ENCODE peak calls at places on chromosome 15, in four cellular contexts. X is choroid plexus epithelial cell, P is foreskin fibroblast, C is lower lobe of right lung. U is an unnamed sample.

GRCh38 chr15:73239564-73240208 is 129.1 kb downstream of the HCN4 start:
- DNase-seq in P (peak; percentile 13), X (peak; percentile 29), C (no peak), U (no peak)

GRCh38 chr15:28954466-28955159 is 68.8 kb downstream of the APBA2 start:
- DNase-seq in P (no peak), C (no peak), X (no peak), U (no peak)

GRCh38 chr15:38508647-38509046 is 54.7 kb downstream of the FAM98B start:
- DNase-seq in P (no peak), C (no peak), X (no peak), U (no peak)

GRCh38 chr15:42401544-42402478 is 42.5 kb downstream of the CAPN3 start:
- DNase-seq in C (no peak), X (no peak), P (no peak), U (no peak)

GRCh38 chr15:65576669-65577068 is 34.3 kb downstream of the INTS14 start:
- DNase-seq in X (peak; percentile 52), C (no peak), P (peak; percentile 77), U (peak; percentile 47)

GRCh38 chr15:71215126-71215894 is 100.0 kb downstream of the THSD4 start:
- DNase-seq in X (no peak), C (no peak), P (no peak), U (no peak)

GRCh38 chr15:75570119-75570518 is 9.0 kb downstream of the PTPN9 start:
- DNase-seq in C (no peak), X (no peak), P (no peak), U (peak; percentile 30)

GRCh38 chr15:29870495-29871151 is 48.4 kb upstream of the TJP1 start:
- DNase-seq in P (no peak), X (no peak), C (no peak), U (peak; percentile 42)

GRCh38 chr15:80495406-80495942 is 91.3 kb downstream of the ARNT2 start:
- DNase-seq in P (peak; percentile 64), C (no peak), X (no peak), U (peak; percentile 49)

GRCh38 chr15:23860846-23861245 is 173.7 kb upstream of the NDN start:
- DNase-seq in P (no peak), X (no peak), C (no peak), U (no peak)

GRCh38 chr15:23869391-23869790 is 182.3 kb upstream of the NDN start:
- DNase-seq in X (no peak), C (peak; percentile 58), P (no peak), U (no peak)

GRCh38 chr15:23866832-23867231 is 179.7 kb upstream of the NDN start:
- DNase-seq in C (no peak), P (no peak), X (no peak), U (no peak)
- TF ChIP-seq CTCF in C (peak; percentile 25), P (no peak), X (peak; percentile 24), U (no peak)

GRCh38 chr15:88741046-88741445 is 62.2 kb upstream of the ACAN start:
- DNase-seq in C (no peak), X (no peak), P (no peak), U (no peak)

GRCh38 chr15:88738796-88739195 is 64.4 kb upstream of the ACAN start:
- DNase-seq in X (no peak), C (no peak), P (peak; percentile 15), U (no peak)

GRCh38 chr15:88741671-88742070 is 61.6 kb upstream of the ACAN start:
- DNase-seq in P (no peak), C (no peak), X (no peak), U (no peak)

GRCh38 chr15:88740356-88740755 is 62.9 kb upstream of the ACAN start:
- DNase-seq in X (no peak), P (no peak), C (no peak), U (no peak)

DNA sequence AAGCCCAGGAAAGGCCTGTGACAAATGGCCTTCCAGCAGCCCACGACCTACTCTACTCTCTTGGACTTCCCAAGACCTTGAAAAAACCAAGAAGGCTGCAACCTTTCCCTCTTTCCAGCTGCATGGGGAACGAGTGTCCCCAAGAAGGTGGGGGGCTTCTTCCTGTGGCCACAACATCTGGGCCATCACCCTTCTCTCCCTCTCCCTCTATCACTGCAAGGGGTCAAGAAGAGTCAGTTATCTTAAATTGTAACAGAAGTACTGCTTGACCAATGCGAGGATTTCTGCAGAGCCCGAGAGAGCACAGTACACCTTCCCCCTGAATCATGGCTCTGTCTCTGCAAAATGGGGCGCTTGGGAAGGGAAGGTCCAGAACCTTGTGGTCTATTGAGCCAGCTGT is 63.7 kb upstream of the ACAN start:
- DNase-seq in P (no peak), X (no peak), C (no peak), U (no peak)
- H3K4me3 ChIP-seq in P (no peak overlapping the region), X (no peak overlapping the region), C (no peak overlapping the region), U (no peak overlapping the region)

GRCh38 chr15:66707310-66708160 is 5.5 kb downstream of the SMAD6 start:
- DNase-seq in C (no peak), P (peak; percentile 77), X (peak; percentile 62), U (peak; percentile 81)
- TF ChIP-seq CTCF in C (peak; percentile 11), P (peak; percentile 16), X (peak; percentile 43), U (peak; percentile 43)

DNA sequence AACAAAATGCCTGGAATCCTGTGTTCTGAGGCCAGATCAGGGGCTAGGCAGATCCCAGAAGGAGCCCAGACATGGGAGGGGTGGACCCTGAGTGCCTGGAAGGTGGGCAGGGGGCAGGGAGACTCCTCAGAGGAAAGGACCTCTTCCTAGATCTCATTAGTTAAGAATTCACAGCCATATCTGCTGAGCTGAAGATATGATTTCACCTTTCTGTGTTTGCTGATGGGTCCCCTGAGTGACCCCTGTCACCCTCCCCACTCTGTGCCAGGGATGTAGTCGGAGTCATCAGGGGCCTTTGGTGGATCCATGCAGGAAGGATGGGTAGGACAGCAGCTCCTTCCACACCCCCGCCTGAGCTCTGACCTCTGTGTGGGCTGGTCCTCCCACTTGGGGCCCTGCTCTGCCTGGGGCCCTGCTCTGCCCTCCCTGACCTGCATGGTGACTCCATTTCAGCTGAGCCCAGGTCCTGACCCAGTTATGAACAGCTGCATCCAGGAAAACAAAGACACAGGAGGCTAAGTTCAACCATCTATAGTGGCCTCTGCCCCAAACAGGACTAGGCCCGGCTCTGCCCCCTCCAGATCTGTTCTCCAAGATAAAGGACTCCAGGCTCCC is 5.5 kb upstream of the DAPK2 start:
- DNase-seq in X (no peak), C (no peak), P (no peak), U (no peak)
- H3K4me3 ChIP-seq in X (no peak overlapping the region), C (no peak overlapping the region), P (no peak overlapping the region), U (no peak overlapping the region)

GRCh38 chr15:91853968-91854943 is 748 bp downstream of the SLCO3A1 start:
- DNase-seq in C (peak; percentile 73), P (peak; percentile 52), X (no peak), U (no peak)
- TF ChIP-seq CTCF in C (peak; percentile 26), P (no peak), X (no peak), U (peak; percentile 12)

DNA sequence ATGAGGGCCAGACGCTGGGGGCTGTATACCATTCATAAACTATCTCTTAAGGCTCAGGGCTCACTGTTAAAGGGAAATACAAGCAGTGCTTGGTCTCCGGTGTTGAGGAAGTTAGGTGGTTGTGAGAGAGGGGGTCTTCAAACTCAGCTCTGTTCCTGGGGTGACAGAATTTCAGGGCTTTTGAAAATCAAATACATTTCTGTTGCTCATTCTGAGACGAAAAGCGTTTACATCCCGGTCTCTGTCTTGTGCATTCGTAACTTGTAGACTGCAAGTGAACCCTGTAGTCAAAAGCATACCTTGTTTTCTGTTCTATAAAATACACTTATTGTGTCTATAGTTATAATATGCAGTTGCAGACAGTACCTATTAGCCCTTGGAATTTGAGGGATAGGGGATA is 1.7 kb downstream of the SLCO3A1 start:
- DNase-seq in X (no peak), C (no peak), P (no peak), U (no peak)
- H3K4me3 ChIP-seq in X (no peak overlapping the region), C (peak overlapping the region; percentile 77), P (no peak overlapping the region), U (peak overlapping the region; percentile 80)

GRCh38 chr15:40106203-40107161 is 2.2 kb downstream of the BMF start:
- DNase-seq in X (peak; percentile 72), P (peak; percentile 55), C (peak; percentile 85), U (peak; percentile 75)
- TF ChIP-seq CTCF in X (no peak), P (no peak), C (no peak), U (no peak)

DNA sequence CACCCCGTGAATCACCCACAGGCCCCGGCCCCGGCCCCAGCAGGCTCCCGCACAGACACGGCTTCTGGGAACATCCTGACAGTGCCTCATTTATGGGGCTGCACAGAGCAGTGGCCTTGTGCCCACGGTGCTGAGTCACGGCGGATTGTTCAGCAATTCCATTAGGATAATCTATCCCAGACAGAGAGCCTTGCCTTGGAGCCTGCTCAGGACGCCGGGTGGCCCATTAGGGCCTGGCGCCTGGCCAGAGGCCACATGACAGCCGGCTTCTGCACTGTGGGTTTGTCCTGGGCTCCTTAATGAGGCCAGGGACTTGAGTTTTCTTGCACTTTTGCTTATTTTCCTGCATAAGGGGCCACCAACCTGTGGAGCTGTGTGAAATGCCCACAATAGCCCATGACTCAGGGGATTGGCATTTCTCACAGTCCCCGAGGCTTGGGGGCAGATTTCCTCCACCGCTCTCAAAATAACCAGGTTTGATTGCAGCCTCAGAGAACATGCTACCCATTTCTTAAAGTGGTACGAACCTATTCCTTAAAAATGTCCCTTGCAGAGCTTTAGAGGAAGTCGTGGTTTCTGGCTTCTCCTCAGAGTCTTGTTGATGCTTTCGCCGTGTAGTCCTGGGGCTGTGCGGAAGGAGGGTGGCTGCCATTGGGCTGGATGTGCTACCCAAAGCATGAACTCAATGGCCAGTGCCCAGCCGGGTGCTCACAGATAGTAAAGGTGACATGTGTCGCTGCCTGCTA is 19.0 kb downstream of the SYNM start:
- DNase-seq in C (peak; percentile 69), P (peak; percentile 99), X (peak; percentile 89), U (peak; percentile 92)
- H3K4me3 ChIP-seq in C (peak overlapping the region; percentile 21), P (peak overlapping the region; percentile 43), X (peak overlapping the region; percentile 35), U (peak overlapping the region; percentile 29)

DNA sequence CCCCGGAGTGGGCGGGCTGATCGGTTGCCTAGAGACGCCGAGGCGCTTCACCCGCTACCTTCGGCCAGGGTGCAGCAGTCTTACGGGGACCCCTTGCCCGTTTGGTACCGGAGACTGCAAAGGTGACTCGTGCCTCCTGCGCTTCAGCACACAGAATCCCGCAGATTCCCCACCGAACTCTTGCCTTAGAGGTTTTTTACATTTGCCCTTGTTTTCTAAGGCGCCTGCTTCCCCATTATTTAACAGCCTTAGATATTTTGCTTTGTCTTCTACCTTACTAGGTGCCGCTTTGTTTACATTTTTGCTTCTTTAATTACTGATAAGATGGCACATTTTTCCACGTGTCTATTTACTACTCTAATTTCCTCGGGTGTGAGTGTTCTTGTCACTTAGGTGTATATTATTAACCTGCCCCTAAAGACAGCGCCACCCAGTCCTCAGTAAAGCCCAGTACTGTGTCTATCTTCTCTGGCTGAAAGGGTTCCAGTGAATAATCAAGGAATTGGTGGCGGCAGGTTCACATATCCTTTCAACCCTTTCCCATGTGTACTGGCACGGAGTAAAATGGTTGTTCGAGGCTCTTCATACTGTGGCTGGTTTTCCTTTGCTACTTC is 563 bp upstream of the CEP152 start:
- DNase-seq in X (no peak), C (no peak), P (no peak), U (no peak)
- TF ChIP-seq CTCF in X (peak; percentile 31), C (no peak), P (no peak), U (no peak)

GRCh38 chr15:49622561-49622960 is 1.7 kb downstream of the DTWD1 start:
- DNase-seq in C (no peak), X (peak; percentile 48), P (peak; percentile 25), U (peak; percentile 54)
- H3K4me3 ChIP-seq in C (peak overlapping the region; percentile 78), X (no peak overlapping the region), P (peak overlapping the region; percentile 76), U (peak overlapping the region; percentile 81)